ENCODE peak calls at places on chromosomes 5 and 9, in nine cellular contexts. L is kidney epithelial cell, Q is AG10803, T is kidney, F is right lobe of liver, Z is fibroblast of mammary gland, X is cardiac fibroblast, M is OCI-LY7, N is cardiac muscle cell. H is an unnamed sample.

GRCh38 chr9:88084816-88085215 is 53.5 kb downstream of the SPATA31C2 start:
- DNase-seq in M (no peak), Z (no peak), Q (peak), F (no peak), N (no peak), T (no peak), L (no peak), X (no peak), H (no peak)

GRCh38 chr5:144284036-144284435 is 113.4 kb downstream of the KCTD16 start:
- DNase-seq in Z (no peak), L (no peak), F (no peak), X (no peak), T (no peak), N (no peak), M (no peak), Q (no peak), H (no peak)

GRCh38 chr5:180521591-180521990 is 27.4 kb downstream of the CNOT6 start:
- DNase-seq in L (no peak), Q (no peak), F (no peak), M (no peak), N (no peak), Z (no peak), T (no peak), X (no peak), H (no peak)

GRCh38 chr5:36875051-36875788 is 1.3 kb upstream of the NIPBL start:
- DNase-seq in X (peak), Q (peak), F (peak), L (no peak), Z (peak), T (peak), M (peak), N (peak), H (peak)

GRCh38 chr5:6783787-6784186 is 70.6 kb downstream of the TENT4A start:
- DNase-seq in T (no peak), Z (no peak), L (no peak), Q (peak), N (no peak), X (no peak), F (no peak), M (no peak), H (no peak)

GRCh38 chr5:133933169-133933509 is 35.3 kb downstream of the C5orf15 start:
- DNase-seq in Q (no peak), N (peak), L (no peak), M (no peak), Z (no peak), F (no peak), X (no peak), T (no peak), H (no peak)

GRCh38 chr9:16516887-16517286 is 353.6 kb downstream of the BNC2 start:
- DNase-seq in X (peak), Q (peak), Z (peak), L (no peak), F (no peak), N (no peak), M (no peak), T (no peak), H (no peak)

GRCh38 chr9:81344366-81344765 is 345.0 kb downstream of the TLE1 start:
- DNase-seq in Q (no peak), L (no peak), M (no peak), X (no peak), T (no peak), N (no peak), F (no peak), Z (no peak), H (no peak)

GRCh38 chr9:87179556-87180340 is 232.4 kb upstream of the GAS1 start:
- DNase-seq in Z (no peak), M (no peak), N (no peak), L (no peak), T (no peak), F (no peak), X (no peak), Q (no peak), H (peak)

GRCh38 chr5:170362102-170362501 is 27.1 kb downstream of the KCNMB1 start:
- DNase-seq in X (no peak), N (no peak), Z (no peak), T (no peak), F (no peak), L (no peak), Q (no peak), M (no peak), H (no peak)

GRCh38 chr9:13934411-13934810 is 379.5 kb downstream of the NFIB start:
- DNase-seq in N (no peak), X (no peak), F (no peak), T (no peak), M (no peak), Q (no peak), Z (no peak), L (no peak), H (no peak)

GRCh38 chr5:8457187-8458037 is 588.5 kb downstream of the MTRR start:
- DNase-seq in Q (peak), T (peak), M (no peak), L (peak), N (peak), F (peak), Z (peak), X (peak), H (peak)

GRCh38 chr5:56669534-56670483 is 145.5 kb upstream of the MAP3K1 start:
- DNase-seq in Z (peak), N (peak), X (peak), F (peak), T (peak), L (no peak), Q (no peak), M (peak), H (peak)

GRCh38 chr9:114155263-114155966 is at the start of gene COL27A1:
- DNase-seq in T (peak), Q (peak), F (peak), Z (peak), L (no peak), N (peak), X (peak), M (peak), H (peak)

DNA sequence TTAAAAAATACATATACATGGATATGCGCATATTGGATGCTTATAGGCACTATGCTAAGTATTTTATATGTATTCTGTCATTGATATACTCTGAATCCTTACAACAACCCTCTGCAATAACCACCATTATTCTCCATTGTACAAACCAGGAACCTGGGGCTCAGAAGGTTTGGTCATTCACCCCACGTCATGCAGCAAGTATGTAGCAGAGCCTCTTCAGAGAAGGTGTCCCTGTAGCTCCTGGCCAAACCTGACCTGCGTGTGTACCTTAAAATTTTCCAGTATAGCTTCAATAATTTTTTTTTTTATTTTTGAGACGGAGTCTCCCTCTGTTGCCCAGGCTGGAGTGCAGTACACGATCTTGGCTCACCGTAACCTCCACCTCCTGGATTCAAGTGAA is 51.9 kb downstream of the MFAP3 start:
- DNase-seq in F (no peak), Q (no peak), Z (no peak), X (no peak), L (no peak), T (no peak), M (no peak), N (no peak), H (no peak)
- TF ChIP-seq CTCF in F (no peak), Q (no peak), Z (no peak), X (no peak), L (no peak), T (no peak), M (no peak), N (no peak), H (no peak)

DNA sequence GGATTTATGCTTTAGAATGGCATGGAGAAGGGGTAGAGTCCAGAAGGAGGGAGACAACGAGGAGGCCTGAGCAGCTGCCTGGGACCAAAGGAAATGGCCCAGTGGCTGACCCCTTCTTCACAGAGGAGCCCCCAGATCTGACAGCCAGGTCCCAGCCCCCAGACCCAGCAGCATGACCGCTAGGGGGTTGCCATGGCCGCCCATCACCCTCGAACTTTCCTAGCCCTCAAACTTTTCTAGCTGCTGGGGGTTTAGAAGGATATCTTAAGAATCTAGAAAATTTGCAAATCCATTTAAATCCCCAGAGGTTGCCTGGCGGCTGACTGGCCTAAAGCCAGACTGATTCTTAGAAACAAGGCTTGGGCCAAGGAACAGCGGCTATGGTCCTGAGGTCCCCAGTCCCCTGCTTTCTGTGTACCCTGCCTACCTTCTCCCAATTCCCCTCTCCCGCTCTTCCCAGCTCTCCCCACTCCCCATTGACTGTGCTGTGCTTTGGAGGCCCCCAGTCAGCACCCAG is 969 bp downstream of the PDGFRB start:
- DNase-seq in T (no peak), F (no peak), N (no peak), M (no peak), L (no peak), X (no peak), Q (no peak), Z (no peak), H (no peak)
- H3K4me3 ChIP-seq in T (peak), F (peak), N (no peak), M (no peak), L (peak), X (peak), Q (peak), Z (peak), H (no peak)

DNA sequence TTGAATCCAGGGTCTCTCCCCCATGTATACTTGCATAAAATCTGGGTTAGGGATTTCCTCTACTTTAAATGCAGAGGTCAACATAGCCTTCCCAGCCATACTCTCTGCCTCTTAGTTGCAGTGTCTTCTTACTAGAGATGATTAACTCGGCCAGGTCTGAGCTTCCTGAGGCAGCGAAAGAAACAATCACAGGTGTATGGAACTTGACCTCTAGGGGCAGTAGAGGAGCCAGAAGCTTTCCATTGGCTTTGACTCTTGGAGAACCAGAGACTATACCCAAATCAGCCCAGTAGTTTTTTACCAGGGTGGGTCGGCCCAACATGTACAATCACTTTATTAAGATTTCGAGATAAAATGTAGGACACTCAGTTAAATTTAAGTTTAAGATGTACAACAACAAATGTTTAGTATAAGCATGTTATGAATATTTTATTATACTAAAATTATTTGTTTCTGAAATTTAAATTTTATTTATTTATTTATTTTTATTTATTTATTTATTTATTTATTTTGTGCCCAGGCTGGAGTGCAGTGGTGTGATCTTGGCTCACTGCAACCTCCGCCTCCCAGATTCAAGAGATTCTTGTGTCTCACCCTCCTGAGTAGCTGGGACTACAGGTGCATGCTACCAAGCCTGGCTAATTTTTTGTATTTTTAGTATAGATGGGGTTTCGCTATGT is 48.0 kb upstream of the DMRT3 start:
- DNase-seq in X (no peak), Q (no peak), F (no peak), L (peak), Z (no peak), M (peak), T (no peak), N (peak), H (peak)
- TF ChIP-seq CTCF in X (peak), Q (peak), F (peak), L (peak), Z (peak), M (peak), T (peak), N (peak), H (peak)

GRCh38 chr5:77082280-77082679 is 4.8 kb downstream of the ZBED3 start:
- DNase-seq in Z (no peak), T (no peak), Q (no peak), X (no peak), M (no peak), L (no peak), N (no peak), F (no peak), H (no peak)

GRCh38 chr5:77080905-77081304 is 6.2 kb downstream of the ZBED3 start:
- DNase-seq in M (no peak), F (no peak), T (no peak), Q (no peak), L (no peak), N (no peak), Z (no peak), X (no peak), H (no peak)

GRCh38 chr5:77083088-77083487 is 4.0 kb downstream of the ZBED3 start:
- DNase-seq in Q (no peak), Z (no peak), X (no peak), M (no peak), L (no peak), T (no peak), F (no peak), N (no peak), H (peak)

GRCh38 chr5:77087484-77088291 is 603 bp upstream of the ZBED3 start:
- DNase-seq in T (peak), F (peak), X (no peak), N (peak), M (no peak), Z (no peak), Q (no peak), L (no peak), H (no peak)

GRCh38 chr5:77086611-77087483 is at the start of gene ZBED3:
- DNase-seq in X (peak), T (peak), Q (peak), Z (peak), L (peak), M (peak), N (peak), F (peak), H (peak)
- H3K4me3 ChIP-seq in X (peak), T (peak), Q (peak), Z (peak), L (peak), M (peak), N (peak), F (peak), H (peak)